ENCODE peak calls at places on chromosomes 16 and 17, in four cellular contexts. R is H9, N is H1, C is mesenchymal stem cell. D is an unnamed sample.

GRCh38 chr16:10181196-10182162 is 749 bp downstream of the GRIN2A start:
- DNase-seq in R (peak), N (peak), C (peak), D (peak)

GRCh38 chr17:75843577-75844529 is at the start of gene UNC13D:
- DNase-seq in R (peak), N (no peak), C (no peak), D (no peak)

GRCh38 chr17:81662002-81662401 is 4.4 kb downstream of the OXLD1 start:
- DNase-seq in R (no peak), N (no peak), C (no peak), D (no peak)

GRCh38 chr16:4137438-4137837 is 21.2 kb upstream of the ADCY9 start:
- DNase-seq in R (no peak), N (no peak), C (no peak), D (no peak)

GRCh38 chr17:69669441-69670178 is 255.1 kb downstream of the MAP2K6 start:
- DNase-seq in R (no peak), N (no peak), C (no peak), D (no peak)

GRCh38 chr17:65559802-65560627 is 1.4 kb downstream of the AXIN2 start:
- DNase-seq in R (peak), N (no peak), C (no peak), D (no peak)

GRCh38 chr17:962650-963049 is 16.9 kb downstream of the NXN start:
- DNase-seq in R (peak), N (no peak), C (peak), D (no peak)

GRCh38 chr16:57096793-57097192 is 4.4 kb downstream of the CPNE2 start:
- DNase-seq in R (no peak), N (no peak), C (no peak), D (no peak)

GRCh38 chr17:17109896-17110295 is 67.6 kb downstream of the MPRIP start:
- DNase-seq in R (no peak), N (no peak), C (no peak), D (no peak)

GRCh38 chr17:79114455-79115301 is 40.1 kb downstream of the ENGASE start:
- DNase-seq in R (no peak), N (no peak), C (no peak), D (peak)

DNA sequence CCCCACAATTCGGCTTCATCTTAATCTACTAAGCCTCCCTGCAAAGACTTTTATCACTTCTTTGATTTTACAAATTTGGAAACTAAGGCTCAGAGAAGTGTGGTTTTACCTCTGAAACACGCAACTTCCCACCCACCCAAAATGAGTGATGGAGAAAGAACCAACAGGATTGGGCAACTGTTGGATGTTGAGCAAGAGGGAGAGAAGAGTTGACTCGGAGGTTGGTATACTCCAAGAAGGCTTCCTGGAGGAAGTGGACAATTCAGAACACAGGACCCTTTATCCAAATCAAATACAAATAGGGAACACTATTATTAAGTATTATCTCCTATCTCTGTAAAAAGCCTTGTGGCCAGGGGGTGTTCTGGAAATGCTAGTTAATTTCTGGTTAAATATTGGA is 323.0 kb downstream of the C16orf95 start:
- DNase-seq in R (no peak), N (no peak), C (no peak), D (no peak)
- H2BK15ac ChIP-seq in R (no peak), N (no peak), C (no peak), D (no peak)

DNA sequence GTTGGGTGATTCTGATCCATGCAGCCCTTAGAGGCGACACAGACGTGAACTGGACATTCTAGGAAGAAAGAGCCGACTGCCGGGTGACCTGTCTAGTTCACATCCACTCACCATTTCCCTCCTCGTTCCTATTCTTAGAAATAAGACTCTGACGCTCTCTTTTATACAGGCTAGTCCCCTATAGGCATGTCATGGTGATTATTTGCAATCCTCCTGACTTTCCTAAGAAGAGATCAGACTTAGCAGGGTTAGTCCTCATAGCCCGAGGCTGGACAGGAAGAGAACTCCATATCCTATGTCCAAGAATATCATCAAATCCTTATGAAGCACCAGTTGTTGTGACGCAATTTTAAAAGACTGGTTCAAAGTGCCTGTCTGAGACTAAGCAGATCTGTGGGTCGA is 382.1 kb downstream of the SOX9 start:
- DNase-seq in R (no peak), N (no peak), C (peak), D (no peak)
- H2BK12ac ChIP-seq in R (no peak), N (no peak), C (no peak), D (no peak)

GRCh38 chr17:59369026-59369724 is 37.7 kb downstream of the YPEL2 start:
- DNase-seq in R (no peak), N (no peak), C (no peak), D (no peak)
- H2BK15ac ChIP-seq in R (no peak), N (no peak), C (no peak), D (no peak)

GRCh38 chr16:75106351-75107274 is 10.0 kb downstream of the LDHD start:
- DNase-seq in R (peak), N (no peak), C (no peak), D (no peak)
- H2BK12ac ChIP-seq in R (no peak), N (no peak), C (peak), D (no peak)

GRCh38 chr16:55478827-55479559 is at the start of gene MMP2:
- DNase-seq in R (peak), N (peak), C (peak), D (peak)
- H2BK15ac ChIP-seq in R (no peak), N (peak), C (peak), D (no peak)

D was measured in neuronal stem cell.